ENCODE peak calls at places on chromosome 3, in seven cellular contexts. Y, H, L, G, D, R and U are unnamed samples.

GRCh38 chr3:43388188-43388587 is 101.8 kb downstream of the SNRK start:
- DNase-seq in D (no peak), R (no peak), L (no peak), G (no peak), H (no peak), Y (no peak), U (no peak)

GRCh38 chr3:114496021-114496434 is 202.2 kb downstream of the TIGIT start:
- DNase-seq in G (no peak), H (no peak), Y (peak), D (no peak), R (no peak), L (peak), U (no peak)

GRCh38 chr3:142652826-142653292 is 56.7 kb downstream of the PLS1 start:
- DNase-seq in R (no peak), D (no peak), L (no peak), Y (no peak), H (no peak), G (no peak), U (no peak)

GRCh38 chr3:168714609-168715240 is 619.0 kb upstream of the GOLIM4 start:
- DNase-seq in Y (no peak), G (no peak), H (no peak), R (no peak), L (no peak), D (no peak), U (no peak)

GRCh38 chr3:24264748-24265158 is 229.9 kb downstream of the THRB start:
- DNase-seq in L (peak), G (no peak), D (no peak), R (no peak), Y (peak), H (no peak), U (no peak)

GRCh38 chr3:84830476-84830875 is 128.3 kb upstream of the CADM2 start:
- DNase-seq in Y (no peak), H (no peak), R (no peak), D (no peak), L (no peak), G (no peak), U (no peak)

GRCh38 chr3:39639344-39640236 is 169.8 kb upstream of the MYRIP start:
- DNase-seq in H (peak), Y (peak), G (no peak), R (peak), L (peak), D (no peak), U (no peak)

GRCh38 chr3:31106912-31107311 is 212.5 kb upstream of the GADL1 start:
- DNase-seq in Y (no peak), L (peak), R (no peak), H (no peak), D (no peak), G (no peak), U (no peak)

GRCh38 chr3:71048948-71049347 is 534.6 kb downstream of the FOXP1 start:
- DNase-seq in H (no peak), L (no peak), Y (no peak), R (no peak), D (no peak), G (no peak), U (no peak)

GRCh38 chr3:68793750-68794149 is 138.6 kb downstream of the TAFA4 start:
- DNase-seq in G (no peak), L (no peak), H (no peak), D (no peak), R (no peak), Y (no peak), U (no peak)

GRCh38 chr3:41239587-41239986 is 40.3 kb downstream of the CTNNB1 start:
- DNase-seq in L (peak), R (no peak), G (no peak), D (no peak), Y (no peak), H (no peak), U (no peak)

GRCh38 chr3:187858711-187859110 is 113.4 kb upstream of the BCL6 start:
- DNase-seq in D (no peak), H (no peak), R (no peak), G (no peak), L (no peak), Y (no peak), U (no peak)

GRCh38 chr3:14131134-14131533 is 6.3 kb downstream of the TMEM43 start:
- DNase-seq in G (no peak), R (no peak), D (no peak), Y (no peak), H (no peak), L (no peak), U (no peak)

GRCh38 chr3:55449527-55449926 is 37.6 kb downstream of the WNT5A start:
- DNase-seq in G (no peak), D (no peak), R (no peak), Y (no peak), L (no peak), H (no peak), U (no peak)

GRCh38 chr3:131772278-131772893 is 262.4 kb downstream of the CPNE4 start:
- DNase-seq in L (no peak), G (no peak), D (no peak), H (no peak), Y (no peak), R (no peak), U (no peak)

GRCh38 chr3:183626877-183627594 is 8.4 kb upstream of the KLHL24 start:
- DNase-seq in H (no peak), R (no peak), Y (no peak), L (no peak), D (no peak), G (peak), U (no peak)

GRCh38 chr3:158808697-158809096 is 6.8 kb downstream of the MFSD1 start:
- DNase-seq in L (peak), G (no peak), Y (no peak), H (no peak), D (no peak), R (peak), U (no peak)

GRCh38 chr3:16768956-16769355 is 115.8 kb upstream of the PLCL2 start:
- DNase-seq in G (no peak), Y (no peak), L (no peak), R (no peak), H (no peak), D (no peak), U (no peak)

GRCh38 chr3:70431906-70432305 is 119.5 kb upstream of the MDFIC2 start:
- DNase-seq in H (no peak), G (no peak), R (no peak), D (no peak), Y (no peak), L (no peak), U (no peak)

GRCh38 chr3:115615451-115615850 is 7.9 kb upstream of the GAP43 start:
- DNase-seq in R (no peak), G (no peak), Y (no peak), L (no peak), H (no peak), D (no peak), U (no peak)

GRCh38 chr3:54518011-54518675 is 395.8 kb downstream of the CACNA2D3 start:
- DNase-seq in L (no peak), H (no peak), R (no peak), D (no peak), G (no peak), Y (no peak), U (no peak)

GRCh38 chr3:171806200-171807128 is 3.8 kb downstream of the PLD1 start:
- DNase-seq in G (no peak), R (no peak), L (peak), H (peak), Y (no peak), D (no peak), U (no peak)

GRCh38 chr3:105904683-105905320 is 36.0 kb upstream of the CBLB start:
- DNase-seq in G (no peak), L (peak), H (no peak), D (no peak), R (no peak), Y (no peak), U (no peak)

GRCh38 chr3:133042778-133043177 is 4.6 kb downstream of the TMEM108 start:
- DNase-seq in R (no peak), G (no peak), H (no peak), L (no peak), D (no peak), Y (no peak), U (no peak)

GRCh38 chr3:8554725-8555621 is 53.4 kb downstream of the LMCD1 start:
- DNase-seq in D (no peak), R (no peak), H (peak), L (peak), G (no peak), Y (no peak), U (no peak)

GRCh38 chr3:78728406-78729145 is 1039.2 kb downstream of the ROBO1 start:
- DNase-seq in Y (no peak), R (no peak), G (peak), L (peak), D (no peak), H (no peak), U (peak)

GRCh38 chr3:110384601-110385000 is 687.0 kb upstream of the NECTIN3 start:
- DNase-seq in D (no peak), G (no peak), R (no peak), L (peak), H (peak), Y (no peak), U (no peak)

GRCh38 chr3:181568693-181569092 is 143.0 kb upstream of the SOX2 start:
- DNase-seq in D (no peak), G (no peak), H (no peak), R (no peak), L (no peak), Y (no peak), U (no peak)

GRCh38 chr3:135125171-135125801 is 330.2 kb downstream of the EPHB1 start:
- DNase-seq in D (no peak), L (peak), Y (no peak), R (no peak), H (no peak), G (no peak), U (no peak)

GRCh38 chr3:132268956-132269355 is 48.3 kb upstream of the ACP3 start:
- DNase-seq in H (peak), Y (peak), D (no peak), G (no peak), L (peak), R (no peak), U (no peak)

GRCh38 chr3:126911162-126912026 is 71.5 kb upstream of the PLXNA1 start:
- DNase-seq in D (peak), L (peak), G (peak), R (peak), H (no peak), Y (peak), U (no peak)

GRCh38 chr3:42696356-42697301 is 6.0 kb downstream of the HHATL start:
- DNase-seq in H (no peak), Y (no peak), R (no peak), G (no peak), L (no peak), D (no peak), U (peak)

GRCh38 chr3:44924102-44925084 is 50.0 kb downstream of the TGM4 start:
- DNase-seq in D (no peak), H (no peak), L (no peak), R (no peak), G (no peak), Y (no peak), U (no peak)

GRCh38 chr3:44926921-44927320 is 49.1 kb downstream of the ZDHHC3 start:
- DNase-seq in Y (no peak), G (no peak), H (no peak), D (no peak), L (no peak), R (no peak), U (no peak)

GRCh38 chr3:44923634-44924033 is 49.2 kb downstream of the TGM4 start:
- DNase-seq in D (no peak), G (no peak), R (no peak), Y (no peak), L (no peak), H (no peak), U (no peak)

GRCh38 chr3:44929782-44930181 is 46.2 kb downstream of the ZDHHC3 start:
- DNase-seq in R (no peak), D (no peak), L (no peak), H (no peak), G (no peak), Y (no peak), U (no peak)

DNA sequence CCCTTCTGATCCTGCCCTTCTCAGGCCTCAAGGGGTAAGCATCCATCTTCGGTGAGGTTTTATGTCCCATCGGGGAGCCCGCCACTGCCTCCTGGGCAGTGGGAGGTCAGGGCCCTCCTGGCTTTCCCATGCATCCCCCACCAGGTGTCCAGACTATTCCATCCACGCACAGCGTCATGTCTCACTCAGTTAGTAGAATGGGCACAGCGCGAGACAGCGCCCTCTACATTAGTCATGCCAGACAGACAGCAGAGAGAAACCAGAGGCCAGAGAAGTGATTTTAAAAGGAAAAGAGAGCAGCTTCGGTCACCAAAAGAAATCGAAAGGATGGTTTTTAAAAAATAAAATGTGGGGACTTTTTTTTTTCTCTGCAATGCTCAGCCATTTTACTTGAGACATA is 49.8 kb downstream of the ZDHHC3 start:
- DNase-seq in Y (no peak), R (no peak), L (no peak), D (no peak), G (no peak), H (no peak), U (no peak)
- TF ChIP-seq CTCF in Y (peak), R (no peak), L (no peak), D (no peak), G (no peak), H (no peak), U (no peak)

GRCh38 chr3:10703875-10704274 is 112.2 kb upstream of the SLC6A11 start:
- DNase-seq in R (no peak), G (no peak), H (no peak), L (peak), Y (peak), D (no peak), U (no peak)

GRCh38 chr3:10706156-10707088 is 109.6 kb upstream of the SLC6A11 start:
- DNase-seq in L (no peak), H (no peak), D (no peak), R (no peak), Y (no peak), G (no peak), U (no peak)

GRCh38 chr3:10707984-10708868 is 107.8 kb upstream of the SLC6A11 start:
- DNase-seq in G (no peak), H (no peak), D (no peak), Y (no peak), R (no peak), L (no peak), U (no peak)

GRCh38 chr3:10709110-10709781 is 106.8 kb upstream of the SLC6A11 start:
- DNase-seq in D (no peak), G (no peak), R (no peak), L (no peak), H (no peak), Y (no peak), U (no peak)

DNA sequence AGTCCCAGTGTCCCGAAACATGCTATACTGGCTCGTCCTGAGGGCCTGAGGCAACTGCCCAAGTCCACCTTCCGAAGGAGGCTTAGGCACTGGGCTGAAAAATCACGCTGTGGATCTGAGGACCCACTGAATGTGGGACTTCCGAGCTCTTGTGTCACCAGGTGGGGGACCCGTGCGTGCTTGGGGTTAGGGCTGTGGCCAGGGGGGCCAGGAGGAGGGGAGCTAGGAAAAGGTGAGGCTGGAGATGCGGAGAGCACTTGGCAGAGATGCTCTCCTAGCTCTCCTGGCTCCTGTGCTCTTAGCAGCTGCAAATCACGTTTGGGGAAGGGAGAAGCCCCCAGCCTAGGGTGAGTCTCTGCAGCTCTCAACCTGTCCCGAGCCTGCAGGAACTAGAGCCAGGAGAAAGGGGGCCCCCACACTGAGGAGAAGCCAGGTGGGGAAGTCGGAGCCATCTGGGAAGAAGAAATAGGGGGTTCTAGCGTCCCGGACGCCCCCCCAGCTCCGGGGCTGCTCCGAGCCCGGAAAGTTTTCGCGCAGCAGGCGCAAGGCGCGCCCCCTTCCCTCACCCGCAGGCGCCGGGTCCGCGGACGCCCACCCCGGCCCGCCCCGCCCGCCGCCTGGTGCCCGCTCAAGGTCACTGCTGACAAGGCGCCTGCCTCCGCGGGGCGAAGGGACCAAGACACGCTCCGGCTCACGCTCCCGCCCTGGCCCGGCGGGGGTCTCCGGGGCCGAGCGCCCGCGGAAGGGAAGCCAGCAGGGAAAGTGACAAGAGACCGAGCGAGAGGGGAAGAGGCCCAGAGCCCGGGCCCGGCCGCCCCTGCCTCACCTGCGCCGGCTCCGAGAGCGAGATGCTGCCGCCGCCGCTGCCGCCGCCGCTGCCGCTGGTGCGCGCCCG is 108.7 kb upstream of the SLC6A11 start:
- DNase-seq in G (no peak), H (no peak), L (no peak), Y (no peak), D (no peak), R (no peak), U (no peak)
- TF ChIP-seq CTCF in G (no peak), H (no peak), L (no peak), Y (no peak), D (no peak), R (no peak), U (no peak)

GRCh38 chr3:147384210-147385058 is 21.9 kb downstream of the ZIC4 start:
- DNase-seq in D (no peak), L (no peak), G (no peak), H (no peak), R (no peak), Y (no peak), U (no peak)

GRCh38 chr3:147380996-147381376 is 25.4 kb downstream of the ZIC4 start:
- DNase-seq in G (no peak), D (no peak), Y (no peak), H (no peak), R (no peak), L (no peak), U (no peak)

GRCh38 chr3:147385059-147386012 is 21.0 kb downstream of the ZIC4 start:
- DNase-seq in G (no peak), R (no peak), L (no peak), D (no peak), H (no peak), Y (no peak), U (no peak)

GRCh38 chr3:147381610-147382009 is 24.7 kb downstream of the ZIC4 start:
- DNase-seq in Y (no peak), L (no peak), H (no peak), G (no peak), D (no peak), R (no peak), U (no peak)

GRCh38 chr3:147383617-147384016 is 22.7 kb downstream of the ZIC4 start:
- DNase-seq in L (no peak), G (no peak), R (no peak), H (no peak), D (no peak), Y (peak), U (no peak)
- TF ChIP-seq CTCF in L (peak), G (no peak), R (no peak), H (peak), D (no peak), Y (peak), U (no peak)

GRCh38 chr3:60935709-60936108 is 315.5 kb downstream of the FHIT start:
- DNase-seq in H (peak), G (no peak), L (peak), R (peak), Y (peak), D (no peak), U (no peak)
- TF ChIP-seq CTCF in H (no peak), G (no peak), L (no peak), R (no peak), Y (no peak), D (no peak), U (no peak)

GRCh38 chr3:18872466-18872865 is 275.8 kb upstream of the KCNH8 start:
- DNase-seq in R (no peak), D (no peak), G (no peak), L (no peak), Y (no peak), H (no peak), U (no peak)
- TF ChIP-seq CTCF in R (no peak), D (no peak), G (no peak), L (no peak), Y (no peak), H (no peak), U (no peak)

DNA sequence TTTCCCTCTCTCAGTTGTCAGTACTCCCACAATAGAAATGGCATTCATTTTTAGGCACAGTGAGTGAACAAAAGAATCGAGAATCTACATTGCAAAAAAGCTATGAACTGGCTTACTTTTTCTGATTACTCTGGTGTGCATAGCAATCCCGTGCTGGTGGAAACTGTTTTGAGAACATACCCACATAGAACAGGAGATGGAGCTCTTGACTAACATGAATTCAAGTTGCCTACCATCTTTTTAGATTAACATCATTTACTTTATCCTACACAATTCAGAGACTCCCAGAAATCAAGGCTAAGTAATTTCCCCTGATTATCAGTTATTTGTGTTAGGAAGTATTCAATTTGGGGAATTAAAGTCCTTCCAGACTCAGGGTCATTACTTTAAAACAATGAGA is 326.6 kb downstream of the ARPP21 start:
- DNase-seq in H (peak), R (no peak), G (peak), D (no peak), L (peak), Y (no peak), U (no peak)
- TF ChIP-seq CTCF in H (peak), R (peak), G (peak), D (peak), L (peak), Y (no peak), U (peak)

GRCh38 chr3:52128118-52128683 is 26.0 kb downstream of the POC1A start:
- DNase-seq in D (no peak), L (peak), R (no peak), G (no peak), H (no peak), Y (peak), U (no peak)
- TF ChIP-seq CTCF in D (peak), L (no peak), R (no peak), G (no peak), H (no peak), Y (no peak), U (no peak)

DNA sequence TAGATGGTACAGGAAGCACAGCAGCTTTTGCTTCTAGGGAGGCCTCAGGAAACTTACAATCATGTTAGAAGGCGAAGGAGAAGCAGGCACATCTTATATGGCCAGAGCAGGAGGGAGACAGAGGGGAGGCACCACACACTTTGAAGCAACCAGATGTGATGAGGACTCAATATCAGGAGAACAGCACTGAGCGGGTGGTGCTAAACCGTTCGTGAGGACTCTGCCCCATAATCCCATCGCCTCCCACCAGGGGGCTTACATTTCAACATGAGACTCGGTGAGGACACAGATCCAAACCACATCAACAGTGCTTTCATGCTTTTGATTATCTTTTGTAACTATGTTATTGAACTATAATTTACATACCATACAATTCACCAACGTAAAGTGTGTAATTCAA is 7.6 kb upstream of the TMEM44 start:
- DNase-seq in H (no peak), D (no peak), Y (peak), R (no peak), G (no peak), L (peak), U (no peak)
- TF ChIP-seq CTCF in H (peak), D (no peak), Y (peak), R (no peak), G (no peak), L (peak), U (no peak)

GRCh38 chr3:125042725-125043406 is 12.9 kb downstream of the HEG1 start:
- DNase-seq in H (no peak), R (no peak), Y (no peak), L (peak), G (peak), D (no peak), U (no peak)
- TF ChIP-seq CTCF in H (no peak), R (no peak), Y (no peak), L (no peak), G (no peak), D (no peak), U (no peak)